ENCODE peak calls at places on chromosomes 1 and 21, in five cellular contexts. L, I, Q, R and T are unnamed samples.

GRCh38 chr1:238558156-238558555 is 667.4 kb upstream of the ZP4 start:
- DNase-seq in L (no peak), I (no peak), Q (no peak), R (no peak), T (no peak)

GRCh38 chr1:204465469-204466415 is 28.9 kb downstream of the PIK3C2B start:
- DNase-seq in L (no peak), I (no peak), Q (no peak), R (no peak), T (no peak)

GRCh38 chr1:1285618-1286311 is 5.5 kb downstream of the SCNN1D start:
- DNase-seq in L (no peak), I (no peak), Q (no peak), R (no peak), T (no peak)

GRCh38 chr1:204617256-204618147 is 68.0 kb downstream of the LRRN2 start:
- DNase-seq in L (peak), I (no peak), Q (no peak), R (peak), T (no peak)

GRCh38 chr1:155934933-155935590 is 849 bp upstream of the KHDC4 start:
- DNase-seq in L (no peak), I (no peak), Q (peak), R (peak), T (no peak)

GRCh38 chr1:11879311-11880180 is 20.8 kb upstream of the NPPB start:
- DNase-seq in L (no peak), I (no peak), Q (no peak), R (no peak), T (no peak)

GRCh38 chr21:17497345-17497744 is 15.5 kb upstream of the CXADR start:
- DNase-seq in L (no peak), I (no peak), Q (no peak), R (no peak), T (no peak)

GRCh38 chr1:76015478-76016103 is 59.0 kb upstream of the ST6GALNAC3 start:
- DNase-seq in L (no peak), I (no peak), Q (no peak), R (no peak), T (no peak)

GRCh38 chr21:16534408-16535099 is 804.8 kb downstream of the USP25 start:
- DNase-seq in L (peak), I (no peak), Q (no peak), R (peak), T (no peak)

GRCh38 chr1:207844374-207844773 is 66.6 kb downstream of the CD34 start:
- DNase-seq in L (no peak), I (peak), Q (no peak), R (no peak), T (no peak)

GRCh38 chr1:51442616-51443015 is 76.5 kb downstream of the EPS15 start:
- DNase-seq in L (no peak), I (no peak), Q (no peak), R (no peak), T (no peak)

GRCh38 chr1:223622132-223622842 is 43.2 kb downstream of the CAPN8 start:
- DNase-seq in L (no peak), I (no peak), Q (no peak), R (no peak), T (no peak)